ENCODE peak calls at places on chromosomes 16 and 17, in seven cellular contexts. T is stimulated activated naive B cell treated with anti-CD40 and anti-IgM and Interleukin-4, amounts not matched to agents 10 μg/mL and 1 μg/mL and 100 μg/mL, for 72 hours; A is stimulated activated CD4-positive, alpha-beta T cell treated with anti-CD3 and anti-CD28 coated beads, Interleukin-1b, Interleukin-23, amount 100 ng/mL, for 4 hours; G is pancreas; K is activated T-cell treated with anti-CD3 and anti-CD28 coated beads for 1 hour; V is body of pancreas; X is T-helper 1 cell. N is an unnamed sample.

GRCh38 chr16:14202697-14203096 is 131.6 kb downstream of the MRTFB start:
- DNase-seq in T (no peak), A (no peak), G (no peak), K (no peak), V (no peak), X (no peak), N (no peak)

GRCh38 chr16:81384006-81384405 is 60.6 kb upstream of the CMIP start:
- DNase-seq in T (no peak), A (no peak), G (no peak), K (no peak), V (no peak), X (no peak), N (no peak)

GRCh38 chr17:44981221-44981968 is 13.3 kb upstream of the C1QL1 start:
- DNase-seq in T (no peak), A (no peak), G (no peak), K (no peak), V (no peak), X (no peak), N (no peak)

GRCh38 chr17:55575058-55575606 is 63.9 kb upstream of the SMIM36 start:
- DNase-seq in T (no peak), A (no peak), G (no peak), K (no peak), V (no peak), X (no peak), N (no peak)

GRCh38 chr16:15946257-15947044 is 3.0 kb upstream of the ABCC1 start:
- DNase-seq in T (no peak), A (no peak), G (no peak), K (no peak), V (no peak), X (no peak), N (no peak)

GRCh38 chr17:70552230-70552981 is 383.1 kb downstream of the KCNJ2 start:
- DNase-seq in T (no peak), A (no peak), G (no peak), K (no peak), V (no peak), X (no peak), N (no peak)

GRCh38 chr17:80408872-80409271 is 6.1 kb upstream of the ENDOV start:
- DNase-seq in T (no peak), A (no peak), G (no peak), K (no peak), V (peak; percentile 32), X (no peak), N (no peak)

GRCh38 chr17:76893623-76894358 is 25.6 kb downstream of the MGAT5B start:
- DNase-seq in T (no peak), A (no peak), G (no peak), K (no peak), V (no peak), X (no peak), N (no peak)

GRCh38 chr16:63365665-63366064 is 1329.4 kb upstream of the CDH8 start:
- DNase-seq in T (no peak), A (no peak), G (no peak), K (no peak), V (no peak), X (no peak), N (no peak)

GRCh38 chr17:5485270-5486205 is at the start of gene DERL2:
- DNase-seq in T (no peak), A (no peak), G (no peak), K (no peak), V (no peak), X (no peak), N (no peak)

GRCh38 chr16:1958715-1959268 is 546 bp upstream of the NDUFB10 start:
- DNase-seq in T (no peak), A (no peak), G (peak; percentile 28), K (no peak), V (peak; percentile 37), X (no peak), N (no peak)

GRCh38 chr17:44749076-44750020 is 9.4 kb upstream of the ADAM11 start:
- DNase-seq in T (no peak), A (no peak), G (no peak), K (no peak), V (no peak), X (no peak), N (no peak)

GRCh38 chr17:57264776-57265175 is 8.5 kb downstream of the MSI2 start:
- DNase-seq in T (no peak), A (no peak), G (no peak), K (no peak), V (no peak), X (no peak), N (no peak)

GRCh38 chr17:41864498-41864836 is 756 bp downstream of the KLHL11 start:
- DNase-seq in T (no peak), A (no peak), G (no peak), K (peak; percentile 50), V (no peak), X (peak; percentile 63), N (peak; percentile 56)